ENCODE peak calls at places on chromosomes 12 and 14, in eight cellular contexts. I, U, V, P, R, N, F and Z are unnamed samples.

GRCh38 chr12:11827096-11827841 is 177.8 kb downstream of the ETV6 start:
- DNase-seq in I (no peak), U (no peak), V (no peak), P (no peak), R (no peak), N (peak; percentile 75), F (no peak), Z (no peak)

GRCh38 chr12:62933220-62933870 is 1.6 kb downstream of the PPM1H start:
- DNase-seq in I (no peak), U (no peak), V (peak; percentile 50), P (peak; percentile 54), R (peak; percentile 45), N (no peak), F (no peak), Z (no peak)

GRCh38 chr12:91091916-91092715 is 19.2 kb downstream of the LUM start:
- DNase-seq in I (no peak), U (no peak), V (no peak), P (no peak), R (no peak), N (no peak), F (no peak), Z (no peak)

GRCh38 chr12:21502164-21502496 is 541 bp downstream of the GOLT1B start:
- DNase-seq in I (no peak), U (peak; percentile 19), V (peak; percentile 24), P (peak; percentile 7), R (peak; percentile 26), N (peak; percentile 40), F (no peak), Z (peak; percentile 86)

GRCh38 chr14:31752867-31753661 is 191.9 kb downstream of the NUBPL start:
- DNase-seq in I (no peak), U (no peak), V (no peak), P (no peak), R (no peak), N (no peak), F (no peak), Z (no peak)

GRCh38 chr12:57332646-57333312 is 81.8 kb upstream of the STAC3 start:
- DNase-seq in I (no peak), U (no peak), V (no peak), P (no peak), R (no peak), N (no peak), F (no peak), Z (no peak)

GRCh38 chr12:57897296-57897974 is 43.9 kb upstream of the ATP23 start:
- DNase-seq in I (no peak), U (no peak), V (no peak), P (no peak), R (no peak), N (no peak), F (no peak), Z (no peak)

GRCh38 chr12:106067606-106068205 is 71.0 kb downstream of the NUAK1 start:
- DNase-seq in I (no peak), U (no peak), V (no peak), P (no peak), R (no peak), N (no peak), F (no peak), Z (no peak)

GRCh38 chr14:90426031-90426540 is 29.3 kb downstream of the CALM1 start:
- DNase-seq in I (no peak), U (no peak), V (no peak), P (no peak), R (no peak), N (no peak), F (no peak), Z (no peak)

GRCh38 chr12:29552324-29552927 is 54.9 kb upstream of the OVCH1 start:
- DNase-seq in I (peak; percentile 87), U (peak; percentile 21), V (peak; percentile 43), P (peak; percentile 40), R (peak; percentile 74), N (peak; percentile 63), F (no peak), Z (peak; percentile 88)

GRCh38 chr12:94879542-94879941 is 124.0 kb downstream of the NDUFA12 start:
- DNase-seq in I (no peak), U (no peak), V (no peak), P (no peak), R (no peak), N (peak; percentile 11), F (no peak), Z (no peak)

DNA sequence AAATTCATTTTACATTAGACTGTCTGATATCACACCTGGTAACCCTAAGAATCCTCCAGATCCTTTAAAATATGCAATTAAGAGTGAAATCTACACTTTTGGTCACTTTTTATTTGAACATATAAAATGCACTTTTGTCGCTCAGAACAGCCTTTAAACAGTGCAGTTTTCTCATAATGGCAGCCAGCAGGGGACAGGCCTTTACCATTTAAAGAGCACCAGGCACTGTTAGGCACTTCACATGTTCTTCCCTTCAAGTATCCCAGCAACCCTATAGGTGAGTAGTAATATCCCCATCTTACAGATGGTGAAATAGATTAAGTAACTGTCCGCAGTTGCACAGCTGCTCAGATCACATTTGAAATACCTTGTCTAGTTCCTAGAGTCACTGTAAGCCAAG is 11.3 kb upstream of the SAMD4A start:
- DNase-seq in I (no peak), U (no peak), V (peak; percentile 20), P (no peak), R (no peak), N (no peak), F (no peak), Z (no peak)
- TF ChIP-seq CTCF in I (no peak), U (no peak), V (peak; percentile 22), P (no peak), R (no peak), N (no peak), F (no peak), Z (no peak)

GRCh38 chr14:53696217-53696965 is 260.2 kb downstream of the BMP4 start:
- DNase-seq in I (no peak), U (no peak), V (peak; percentile 6), P (no peak), R (no peak), N (no peak), F (no peak), Z (no peak)

GRCh38 chr14:53695692-53696091 is 260.9 kb downstream of the BMP4 start:
- DNase-seq in I (no peak), U (no peak), V (no peak), P (no peak), R (no peak), N (no peak), F (no peak), Z (no peak)

GRCh38 chr14:53692451-53693330 is 263.9 kb downstream of the BMP4 start:
- DNase-seq in I (no peak), U (no peak), V (no peak), P (no peak), R (no peak), N (no peak), F (no peak), Z (no peak)
- H3K4me3 ChIP-seq in I (no peak overlapping the region), U (no peak overlapping the region), V (no peak overlapping the region), P (no peak overlapping the region), R (no peak overlapping the region), N (no peak overlapping the region), F (no peak overlapping the region), Z (no peak overlapping the region)

GRCh38 chr12:8609061-8609570 is 3.5 kb downstream of the AICDA start:
- DNase-seq in I (no peak), U (no peak), V (peak; percentile 60), P (no peak), R (no peak), N (peak; percentile 26), F (no peak), Z (no peak)

GRCh38 chr12:8615206-8615605 is 2.5 kb upstream of the AICDA start:
- DNase-seq in I (no peak), U (no peak), V (no peak), P (no peak), R (no peak), N (no peak), F (no peak), Z (no peak)

DNA sequence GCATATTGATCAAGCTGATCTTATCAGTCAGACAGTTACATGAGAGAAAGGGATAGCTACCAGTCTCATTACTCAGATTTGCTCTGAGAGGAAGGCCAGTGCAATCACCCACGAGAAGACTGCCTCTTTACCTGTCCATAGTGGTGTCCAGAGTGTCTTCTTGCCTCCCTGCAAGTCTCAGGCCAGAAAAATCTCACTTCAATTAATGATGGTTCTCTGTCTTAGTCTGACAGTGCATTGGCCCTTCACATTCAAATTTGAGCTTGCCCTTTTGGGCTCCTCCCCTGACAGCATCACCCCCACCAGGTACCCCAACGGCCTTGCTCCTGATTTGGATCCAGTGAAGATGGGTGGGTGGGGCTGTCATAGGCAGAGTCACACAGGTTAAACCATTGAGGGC is at the start of gene AICDA:
- DNase-seq in I (no peak), U (no peak), V (no peak), P (no peak), R (no peak), N (no peak), F (no peak), Z (no peak)
- TF ChIP-seq POLR2A in I (no peak), U (no peak), V (no peak), P (no peak), R (no peak), N (no peak), F (no peak), Z (no peak)

GRCh38 chr14:85532570-85532969 is 2.6 kb downstream of the FLRT2 start:
- DNase-seq in I (no peak), U (no peak), V (no peak), P (no peak), R (no peak), N (no peak), F (no peak), Z (no peak)

GRCh38 chr14:85532981-85533820 is 3.3 kb downstream of the FLRT2 start:
- DNase-seq in I (no peak), U (peak; percentile 32), V (peak; percentile 80), P (peak; percentile 25), R (peak; percentile 31), N (peak; percentile 37), F (no peak), Z (peak; percentile 86)

GRCh38 chr14:85530626-85531025 is 682 bp downstream of the FLRT2 start:
- DNase-seq in I (no peak), U (no peak), V (no peak), P (no peak), R (no peak), N (no peak), F (no peak), Z (no peak)

GRCh38 chr14:85531141-85531593 is 1.2 kb downstream of the FLRT2 start:
- DNase-seq in I (peak; percentile 75), U (no peak), V (peak; percentile 79), P (peak; percentile 7), R (peak; percentile 28), N (peak; percentile 30), F (no peak), Z (peak; percentile 90)

GRCh38 chr14:85531594-85532391 is 1.8 kb downstream of the FLRT2 start:
- DNase-seq in I (peak; percentile 79), U (peak; percentile 52), V (peak; percentile 79), P (peak; percentile 26), R (peak; percentile 26), N (peak; percentile 41), F (no peak), Z (peak; percentile 66)
- TF ChIP-seq CTCF in I (no peak), U (no peak), V (peak; percentile 32), P (peak; percentile 20), R (no peak), N (no peak), F (peak; percentile 20), Z (no peak)

DNA sequence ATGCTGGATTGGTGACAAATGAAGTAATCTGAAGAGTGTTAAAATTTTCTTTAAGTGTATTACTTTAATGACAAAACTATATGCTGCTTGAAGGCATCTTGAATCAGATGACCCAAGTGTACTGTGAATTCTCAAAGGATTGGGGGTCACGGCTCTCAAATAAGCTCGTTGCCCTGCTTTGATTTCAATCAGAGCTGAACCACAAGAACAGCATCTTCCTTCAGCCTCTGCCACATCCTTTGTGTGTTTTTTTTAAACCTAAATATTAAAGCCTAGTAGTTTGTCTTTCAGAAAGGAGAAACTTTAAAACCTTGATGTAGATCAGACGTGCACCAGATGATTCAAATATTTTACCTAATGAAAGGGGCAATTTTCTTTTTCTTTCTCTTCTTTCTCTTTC is 11.7 kb downstream of the ELK3 start:
- DNase-seq in I (no peak), U (no peak), V (no peak), P (no peak), R (no peak), N (no peak), F (no peak), Z (no peak)
- H3K4me3 ChIP-seq in I (no peak overlapping the region), U (no peak overlapping the region), V (no peak overlapping the region), P (no peak overlapping the region), R (no peak overlapping the region), N (no peak overlapping the region), F (no peak overlapping the region), Z (no peak overlapping the region)